ENCODE peak calls at places on chromosome 7, in four cellular contexts. C, D, N and P are unnamed samples.

GRCh38 chr7:18393465-18394118 is 102.0 kb upstream of the HDAC9 start:
- DNase-seq in C (no peak), D (no peak), N (no peak), P (no peak)

GRCh38 chr7:98834949-98835348 is 34.9 kb downstream of the TMEM130 start:
- DNase-seq in C (no peak), D (no peak), N (no peak), P (no peak)

GRCh38 chr7:157863906-157864810 is 527.4 kb downstream of the DNAJB6 start:
- DNase-seq in C (no peak), D (no peak), N (no peak), P (no peak)

GRCh38 chr7:102303669-102304422 is 17.2 kb downstream of the SH2B2 start:
- DNase-seq in C (no peak), D (no peak), N (no peak), P (no peak)

GRCh38 chr7:115477193-115477651 is 553.3 kb downstream of the TFEC start:
- DNase-seq in C (peak), D (no peak), N (peak), P (no peak)

GRCh38 chr7:27547401-27547800 is 115.3 kb downstream of the HIBADH start:
- DNase-seq in C (no peak), D (no peak), N (peak), P (no peak)

GRCh38 chr7:43847496-43847895 is 21.8 kb downstream of the MRPS24 start:
- DNase-seq in C (no peak), D (no peak), N (no peak), P (no peak)

GRCh38 chr7:80259-81236 is 111.8 kb upstream of the FAM20C start:
- DNase-seq in C (peak), D (no peak), N (no peak), P (no peak)

GRCh38 chr7:39360038-39360437 is 206.2 kb upstream of the YAE1 start:
- DNase-seq in C (no peak), D (no peak), N (no peak), P (no peak)

GRCh38 chr7:135240446-135240845 is 6.8 kb downstream of the STRA8 start:
- DNase-seq in C (no peak), D (no peak), N (no peak), P (no peak)

GRCh38 chr7:100674441-100675407 is 1.2 kb downstream of the GNB2 start:
- DNase-seq in C (no peak), D (no peak), N (no peak), P (peak)

GRCh38 chr7:151539055-151539714 is 19.5 kb upstream of the RHEB start:
- DNase-seq in C (no peak), D (no peak), N (no peak), P (peak)

GRCh38 chr7:152664636-152665035 is 11.3 kb downstream of the XRCC2 start:
- DNase-seq in C (no peak), D (no peak), N (no peak), P (no peak)

GRCh38 chr7:27916372-27916771 is 176.4 kb downstream of the TAX1BP1 start:
- DNase-seq in C (no peak), D (peak), N (no peak), P (no peak)

GRCh38 chr7:1999278-1999984 is 233.3 kb downstream of the MAD1L1 start:
- DNase-seq in C (no peak), D (no peak), N (no peak), P (no peak)

GRCh38 chr7:34091330-34091917 is 186.1 kb downstream of the BMPER start:
- DNase-seq in C (no peak), D (peak), N (peak), P (no peak)

GRCh38 chr7:122790558-122790957 is 87.8 kb upstream of the RNF148 start:
- DNase-seq in C (no peak), D (no peak), N (no peak), P (no peak)

GRCh38 chr7:143131777-143132176 is at the start of gene PIP:
- DNase-seq in C (no peak), D (no peak), N (no peak), P (no peak)

GRCh38 chr7:51344406-51344805 is 27.8 kb upstream of the COBL start:
- DNase-seq in C (no peak), D (peak), N (no peak), P (no peak)

GRCh38 chr7:124701955-124702354 is 63.6 kb downstream of the GPR37 start:
- DNase-seq in C (no peak), D (no peak), N (no peak), P (no peak)

GRCh38 chr7:157077986-157078644 is 60.6 kb upstream of the UBE3C start:
- DNase-seq in C (no peak), D (peak), N (no peak), P (no peak)

GRCh38 chr7:151451156-151451555 is 11.2 kb upstream of the CRYGN start:
- DNase-seq in C (no peak), D (no peak), N (no peak), P (no peak)

GRCh38 chr7:85261341-85261740 is 74.5 kb upstream of the SEMA3D start:
- DNase-seq in C (no peak), D (no peak), N (no peak), P (no peak)

GRCh38 chr7:156222151-156222550 is 409.9 kb upstream of the SHH start:
- DNase-seq in C (no peak), D (no peak), N (no peak), P (no peak)

GRCh38 chr7:15686209-15686956 is at the start of gene MEOX2:
- DNase-seq in C (peak), D (peak), N (no peak), P (peak)

GRCh38 chr7:74294191-74294998 is 5.2 kb downstream of the CLIP2 start:
- DNase-seq in C (peak), D (no peak), N (no peak), P (no peak)

GRCh38 chr7:94908204-94909022 is 1.0 kb downstream of the PPP1R9A start:
- DNase-seq in C (peak), D (peak), N (no peak), P (peak)

GRCh38 chr7:43639858-43640491 is 57.1 kb downstream of the STK17A start:
- DNase-seq in C (no peak), D (peak), N (no peak), P (no peak)

GRCh38 chr7:28266377-28266776 is 85.8 kb upstream of the JAZF1 start:
- DNase-seq in C (no peak), D (no peak), N (no peak), P (no peak)

GRCh38 chr7:139798892-139799291 is 21.1 kb upstream of the HIPK2 start:
- DNase-seq in C (no peak), D (no peak), N (no peak), P (no peak)
- TF ChIP-seq CTCF in C (no peak), D (no peak), N (no peak), P (no peak)

GRCh38 chr7:133742709-133743538 is 384.2 kb upstream of the LRGUK start:
- DNase-seq in C (no peak), D (peak), N (no peak), P (no peak)
- TF ChIP-seq CTCF in C (no peak), D (peak), N (peak), P (peak)

DNA sequence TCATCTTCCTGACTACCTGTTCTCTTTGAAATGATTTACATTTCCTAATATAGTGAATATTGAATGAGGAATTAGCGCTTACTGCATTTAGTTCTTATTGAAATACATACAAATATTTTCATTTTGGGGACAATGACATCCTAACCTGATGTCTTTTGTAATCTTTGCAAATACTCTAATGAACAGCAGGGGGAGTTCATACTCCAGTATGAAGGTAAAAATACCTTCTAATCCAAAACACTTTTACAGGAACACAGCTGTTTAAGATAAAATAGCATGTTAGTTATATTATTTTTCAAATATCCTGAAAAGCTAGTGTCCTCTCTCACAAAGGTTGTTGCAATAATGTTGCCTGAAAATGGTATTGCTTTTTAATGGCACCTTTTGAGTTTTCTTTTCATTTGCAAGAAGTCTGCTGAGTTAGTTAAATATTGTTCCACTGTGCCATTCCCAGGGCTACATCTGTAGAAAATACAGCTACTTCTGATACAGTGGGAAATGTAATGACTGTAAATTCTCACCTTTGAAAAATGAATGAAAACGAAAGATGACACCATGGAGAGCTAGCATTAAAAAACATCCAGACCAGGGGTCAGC is 400.0 kb downstream of the PHF14 start:
- DNase-seq in C (no peak), D (no peak), N (no peak), P (no peak)
- TF ChIP-seq CTCF in C (no peak), D (peak), N (peak), P (peak)

GRCh38 chr7:150417863-150418262 is 32.6 kb upstream of the GIMAP8 start:
- DNase-seq in C (no peak), D (no peak), N (no peak), P (no peak)
- TF ChIP-seq CTCF in C (no peak), D (no peak), N (peak), P (peak)

GRCh38 chr7:56077681-56078080 is 13.6 kb downstream of the SUMF2 start:
- DNase-seq in C (no peak), D (no peak), N (no peak), P (no peak)

GRCh38 chr7:56078196-56078595 is 14.1 kb downstream of the SUMF2 start:
- DNase-seq in C (no peak), D (no peak), N (no peak), P (no peak)

GRCh38 chr7:56081626-56082340 is 11.0 kb downstream of the PHKG1 start:
- DNase-seq in C (no peak), D (no peak), N (no peak), P (no peak)

GRCh38 chr7:56083150-56083785 is 9.5 kb downstream of the PHKG1 start:
- DNase-seq in C (no peak), D (no peak), N (no peak), P (no peak)

DNA sequence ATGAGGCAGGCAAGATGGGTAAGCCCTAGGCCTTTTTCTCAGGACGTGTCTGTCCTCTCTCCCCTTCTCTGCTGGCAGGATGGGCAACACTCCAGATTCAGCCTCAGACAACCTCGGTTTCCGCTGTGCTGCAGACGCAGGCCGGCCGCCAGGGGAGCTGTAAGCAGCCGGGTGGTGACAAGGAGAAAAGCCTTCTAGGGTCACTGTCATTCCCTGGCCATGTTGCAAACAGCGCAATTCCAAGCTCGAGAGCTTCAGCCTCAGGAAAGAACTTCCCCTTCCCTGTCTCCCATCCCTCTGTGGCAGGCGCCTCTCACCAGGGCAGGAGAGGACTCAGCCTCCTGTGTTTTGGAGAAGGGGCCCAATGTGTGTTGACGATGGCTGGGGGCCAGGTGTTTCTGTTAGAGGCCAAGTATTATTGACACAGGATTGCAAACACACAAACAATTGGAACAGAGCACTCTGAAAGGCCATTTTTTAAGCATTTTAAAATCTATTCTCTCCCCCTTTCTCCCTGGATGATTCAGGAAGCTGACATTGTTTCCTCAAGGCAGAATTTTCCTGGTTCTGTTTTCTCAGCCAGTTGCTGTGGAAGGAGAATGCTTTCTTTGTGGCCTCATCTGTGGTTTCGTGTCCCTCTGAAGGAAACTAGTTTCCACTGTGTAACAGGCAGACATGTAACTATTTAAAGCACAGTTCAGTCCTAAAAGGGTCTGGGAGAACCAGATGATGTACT is 13.1 kb downstream of the PHKG1 start:
- DNase-seq in C (peak), D (no peak), N (no peak), P (no peak)
- TF ChIP-seq CTCF in C (peak), D (no peak), N (peak), P (peak)

DNA sequence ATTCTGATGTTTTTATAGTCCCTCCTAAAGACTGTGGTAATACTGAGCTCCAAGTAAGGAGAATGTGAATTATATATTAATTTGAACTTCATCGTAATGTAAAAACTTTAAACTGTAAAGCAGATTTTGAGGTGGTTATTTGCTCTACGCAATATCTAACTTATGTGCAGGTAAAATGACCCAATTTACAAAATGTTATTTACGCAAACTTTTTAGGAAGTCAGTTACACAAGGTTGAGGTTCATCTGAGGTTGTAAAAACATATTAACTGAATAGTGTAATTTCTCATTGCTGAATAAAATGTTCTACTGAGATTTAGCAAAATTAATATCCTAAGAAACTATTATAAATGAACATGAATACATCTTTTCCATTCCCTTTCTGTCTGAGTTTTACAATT is 15.8 kb downstream of the GLCCI1 start:
- DNase-seq in C (no peak), D (no peak), N (no peak), P (no peak)
- TF ChIP-seq CTCF in C (no peak), D (no peak), N (no peak), P (no peak)

GRCh38 chr7:131106681-131107342 is 220.9 kb upstream of the MKLN1 start:
- DNase-seq in C (peak), D (peak), N (no peak), P (peak)
- TF ChIP-seq CTCF in C (no peak), D (no peak), N (no peak), P (no peak)

GRCh38 chr7:112079671-112080070 is 126.5 kb downstream of the DOCK4 start:
- DNase-seq in C (no peak), D (no peak), N (no peak), P (no peak)
- TF ChIP-seq CTCF in C (no peak), D (no peak), N (peak), P (peak)

GRCh38 chr7:86942081-86942480 is 117.4 kb downstream of the ELAPOR2 start:
- DNase-seq in C (no peak), D (no peak), N (no peak), P (no peak)

GRCh38 chr7:86937499-86937898 is 122.0 kb downstream of the ELAPOR2 start:
- DNase-seq in C (no peak), D (no peak), N (no peak), P (no peak)

GRCh38 chr7:86942995-86943394 is 116.5 kb downstream of the ELAPOR2 start:
- DNase-seq in C (no peak), D (no peak), N (no peak), P (no peak)

GRCh38 chr7:86943447-86943846 is 116.0 kb downstream of the ELAPOR2 start:
- DNase-seq in C (no peak), D (no peak), N (no peak), P (no peak)

DNA sequence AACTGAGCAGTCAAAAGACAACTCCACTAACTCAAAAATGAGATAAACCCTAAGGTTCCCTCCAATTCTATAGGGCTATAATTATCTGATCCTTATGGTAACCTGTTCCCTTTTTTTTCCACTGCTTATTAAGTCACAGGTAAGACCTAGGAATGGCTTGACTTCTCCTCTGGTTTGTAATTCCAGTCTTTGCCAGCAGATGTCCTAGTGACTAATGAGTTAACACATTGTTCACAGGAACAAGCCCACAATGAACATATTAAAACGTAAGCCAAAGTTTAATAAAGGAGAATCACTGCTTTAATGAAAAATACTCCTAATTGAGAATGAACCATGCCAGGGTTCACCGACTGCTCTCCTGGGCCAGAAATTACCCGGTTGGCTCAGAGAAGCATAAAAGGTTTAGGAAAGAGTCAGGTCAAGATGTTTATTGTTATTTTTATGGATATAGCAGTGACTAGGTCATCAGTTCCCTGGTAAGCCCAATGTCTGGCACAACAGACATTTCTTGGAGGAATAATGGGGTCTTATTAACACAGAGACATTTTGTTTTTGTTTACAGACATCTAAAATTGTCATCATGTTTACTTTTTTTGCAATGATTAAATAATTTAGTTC is 120.1 kb downstream of the ELAPOR2 start:
- DNase-seq in C (no peak), D (peak), N (peak), P (no peak)
- TF ChIP-seq CTCF in C (peak), D (no peak), N (peak), P (peak)